ENCODE peak calls at places on chromosome 18, in six cellular contexts. F, C, W, N, L and U are unnamed samples.
A peak's percentile ranks its signal among the peaks of the same experiment; 100 is the strongest.

GRCh38 chr18:30929718-30930117 is 112.8 kb downstream of the DSC3 start:
- DNase-seq in F (no peak), C (no peak), L (no peak), N (no peak), W (no peak), U (no peak)

GRCh38 chr18:2337552-2338141 is 233.7 kb downstream of the METTL4 start:
- DNase-seq in N (peak; percentile 85), C (no peak), L (peak; percentile 42), W (peak; percentile 19), F (peak; percentile 50), U (no peak)

GRCh38 chr18:76490701-76491171 is 4.3 kb downstream of the ZNF516 start:
- DNase-seq in C (peak; percentile 63), N (peak; percentile 86), F (no peak), L (peak; percentile 76), W (no peak), U (no peak)

GRCh38 chr18:12880532-12880892 is 3.5 kb downstream of the PTPN2 start:
- DNase-seq in W (no peak), L (no peak), N (no peak), C (no peak), F (no peak), U (no peak)

GRCh38 chr18:13527730-13528129 is 198.6 kb downstream of the FAM210A start:
- DNase-seq in L (no peak), N (peak; percentile 18), W (no peak), C (no peak), F (no peak), U (peak; percentile 76)

GRCh38 chr18:61635901-61636528 is 256.8 kb downstream of the RNF152 start:
- DNase-seq in F (peak; percentile 72), N (peak; percentile 85), W (peak; percentile 29), C (no peak), L (peak; percentile 86), U (no peak)

GRCh38 chr18:6606411-6607085 is 123.0 kb upstream of the ARHGAP28 start:
- DNase-seq in L (no peak), F (no peak), N (peak; percentile 66), W (no peak), C (no peak), U (no peak)

GRCh38 chr18:37946324-37946723 is 380.7 kb upstream of the CELF4 start:
- DNase-seq in L (no peak), W (no peak), F (no peak), C (no peak), N (no peak), U (no peak)

GRCh38 chr18:68438983-68439382 is 275.9 kb downstream of the TMX3 start:
- DNase-seq in W (no peak), N (peak; percentile 58), L (no peak), C (no peak), F (peak; percentile 78), U (no peak)

GRCh38 chr18:1014496-1014895 is 109.8 kb downstream of the ADCYAP1 start:
- DNase-seq in L (no peak), F (no peak), W (no peak), C (no peak), N (peak; percentile 53), U (no peak)

GRCh38 chr18:25164837-25165791 is 186.9 kb downstream of the ZNF521 start:
- DNase-seq in L (no peak), F (peak; percentile 61), C (no peak), N (no peak), W (no peak), U (no peak)

GRCh38 chr18:23920054-23920453 is 94.5 kb upstream of the TTC39C start:
- DNase-seq in C (no peak), W (no peak), L (no peak), F (no peak), N (no peak), U (no peak)

GRCh38 chr18:21004721-21005120 is 106.9 kb downstream of the ROCK1 start:
- DNase-seq in C (no peak), F (peak; percentile 94), W (no peak), L (no peak), N (no peak), U (no peak)

GRCh38 chr18:74935411-74935810 is 273.5 kb downstream of the PTGR3 start:
- DNase-seq in L (no peak), W (no peak), N (no peak), F (no peak), C (no peak), U (no peak)

GRCh38 chr18:46297621-46298020 is 193.4 kb downstream of the HAUS1 start:
- DNase-seq in N (no peak), W (no peak), C (no peak), L (no peak), F (no peak), U (no peak)

GRCh38 chr18:37668971-37669747 is 103.6 kb upstream of the CELF4 start:
- DNase-seq in L (no peak), N (peak; percentile 88), W (no peak), C (no peak), F (no peak), U (peak; percentile 72)

GRCh38 chr18:77530732-77531131 is 281.1 kb downstream of the GALR1 start:
- DNase-seq in C (no peak), N (peak; percentile 73), W (no peak), F (no peak), L (no peak), U (no peak)

GRCh38 chr18:77114564-77115391 is 17.8 kb downstream of the MBP start:
- DNase-seq in F (peak; percentile 98), C (peak; percentile 97), W (no peak), L (peak; percentile 86), N (peak; percentile 74), U (peak; percentile 85)

GRCh38 chr18:63831080-63831788 is 56.0 kb downstream of the SERPINB7 start:
- DNase-seq in C (no peak), N (no peak), F (peak; percentile 28), L (no peak), W (no peak), U (no peak)

GRCh38 chr18:68738572-68738971 is 23.7 kb upstream of the TMX3 start:
- DNase-seq in F (no peak), C (no peak), W (no peak), L (no peak), N (no peak), U (no peak)

GRCh38 chr18:13878858-13879257 is 36.5 kb downstream of the MC2R start:
- DNase-seq in C (no peak), L (no peak), F (no peak), N (no peak), W (no peak), U (no peak)

GRCh38 chr18:42141439-42141838 is 186.4 kb downstream of the PIK3C3 start:
- DNase-seq in C (no peak), L (no peak), F (no peak), W (no peak), N (peak; percentile 50), U (no peak)

GRCh38 chr18:58241877-58242276 is 197.9 kb downstream of the NEDD4L start:
- DNase-seq in C (no peak), L (no peak), F (peak; percentile 81), N (no peak), W (no peak), U (peak; percentile 73)

GRCh38 chr18:13563390-13563805 is 163.0 kb downstream of the FAM210A start:
- DNase-seq in L (no peak), C (no peak), N (no peak), W (no peak), F (no peak), U (no peak)

GRCh38 chr18:56627991-56628390 is 10.4 kb downstream of the TXNL1 start:
- DNase-seq in C (no peak), W (no peak), L (no peak), F (no peak), N (no peak), U (no peak)

GRCh38 chr18:62445386-62445917 is 77.4 kb upstream of the ZCCHC2 start:
- DNase-seq in N (no peak), L (no peak), C (no peak), F (no peak), W (no peak), U (no peak)

GRCh38 chr18:46040747-46041104 is 31.3 kb downstream of the PSTPIP2 start:
- DNase-seq in W (no peak), C (no peak), F (no peak), L (no peak), N (no peak), U (no peak)

GRCh38 chr18:7367336-7367735 is 136.4 kb downstream of the LRRC30 start:
- DNase-seq in W (no peak), N (peak; percentile 72), F (no peak), L (no peak), C (no peak), U (no peak)

GRCh38 chr18:9984025-9984424 is 70.2 kb downstream of the VAPA start:
- DNase-seq in F (no peak), L (no peak), N (no peak), C (no peak), W (no peak), U (no peak)

GRCh38 chr18:10113156-10114022 is 199.6 kb downstream of the VAPA start:
- DNase-seq in W (no peak), F (peak; percentile 59), N (no peak), C (peak; percentile 60), L (no peak), U (no peak)

GRCh38 chr18:8895987-8896619 is 190.7 kb downstream of the MTCL1 start:
- DNase-seq in N (no peak), F (peak; percentile 76), L (no peak), C (no peak), W (no peak), U (peak; percentile 51)

GRCh38 chr18:44895176-44895798 is 214.6 kb downstream of the SETBP1 start:
- DNase-seq in W (no peak), N (no peak), L (peak; percentile 57), C (no peak), F (peak; percentile 84), U (no peak)
- TF ChIP-seq CTCF in W (no peak), N (peak; percentile 29), L (peak; percentile 32), C (peak; percentile 45), F (peak; percentile 47), U (peak; percentile 32)

GRCh38 chr18:28267878-28268625 is 91.1 kb upstream of the CDH2 start:
- DNase-seq in F (no peak), N (no peak), L (no peak), W (no peak), C (no peak), U (no peak)
- TF ChIP-seq CTCF in F (no peak), N (no peak), L (no peak), W (no peak), C (no peak), U (no peak)

GRCh38 chr18:49884959-49885358 is 71.6 kb upstream of the ACAA2 start:
- DNase-seq in L (no peak), F (no peak), C (no peak), W (no peak), N (no peak), U (no peak)
- TF ChIP-seq CTCF in L (no peak), F (no peak), C (no peak), W (no peak), N (no peak), U (no peak)

GRCh38 chr18:70181725-70182124 is 23.8 kb downstream of the RTTN start:
- DNase-seq in N (no peak), C (no peak), L (no peak), W (no peak), F (no peak), U (no peak)
- TF ChIP-seq CTCF in N (no peak), C (no peak), L (no peak), W (no peak), F (no peak), U (no peak)

GRCh38 chr18:36580266-36580665 is 248.5 kb downstream of the TPGS2 start:
- DNase-seq in W (no peak), N (no peak), C (peak; percentile 59), F (peak; percentile 14), L (no peak), U (no peak)
- TF ChIP-seq CTCF in W (no peak), N (peak; percentile 30), C (no peak), F (no peak), L (no peak), U (no peak)